ENCODE peak calls at places on chromosomes 12 and 14, in seven cellular contexts. S is astrocyte of the spinal cord; D is A549; Q is CD8-positive, alpha-beta T cell; G is AG04450; L is kidney epithelial cell; J is bronchial epithelial cell. T is an unnamed sample.

GRCh38 chr12:1540690-1541089 is 53.7 kb downstream of the FBXL14 start:
- DNase-seq in J (peak; percentile 95), D (no peak), Q (no peak), G (no peak), S (no peak), L (no peak), T (peak; percentile 77)

GRCh38 chr12:45612044-45612794 is 117.3 kb upstream of the ARID2 start:
- DNase-seq in G (no peak), D (no peak), Q (no peak), S (peak; percentile 20), L (no peak), J (peak; percentile 54), T (peak; percentile 31)

GRCh38 chr12:9756756-9757155 is 3.9 kb downstream of the CD69 start:
- DNase-seq in Q (no peak), J (no peak), L (no peak), D (no peak), G (no peak), S (no peak), T (no peak)

GRCh38 chr12:63977441-63977840 is 132.9 kb downstream of the SRGAP1 start:
- DNase-seq in J (no peak), D (no peak), S (no peak), L (no peak), Q (no peak), G (no peak), T (peak; percentile 51)

GRCh38 chr14:64795921-64796320 is 83.8 kb downstream of the SPTB start:
- DNase-seq in J (no peak), G (no peak), L (no peak), D (no peak), S (no peak), Q (no peak), T (no peak)

GRCh38 chr12:29350080-29350479 is 30.9 kb downstream of the ERGIC2 start:
- DNase-seq in D (no peak), J (peak; percentile 33), L (peak; percentile 2), Q (no peak), G (no peak), S (peak; percentile 39), T (peak; percentile 52)

GRCh38 chr14:32205984-32206383 is 2.9 kb upstream of the RNU6-8 start:
- DNase-seq in J (peak; percentile 26), D (no peak), S (no peak), Q (no peak), L (no peak), G (no peak), T (no peak)

GRCh38 chr12:87518508-87518907 is 510.7 kb downstream of the C12orf50 start:
- DNase-seq in L (no peak), D (no peak), Q (no peak), G (no peak), J (peak; percentile 69), S (peak; percentile 16), T (peak; percentile 24)

GRCh38 chr12:108254030-108254429 is 85.1 kb downstream of the CMKLR1 start:
- DNase-seq in G (no peak), J (no peak), L (no peak), S (no peak), Q (no peak), D (no peak), T (no peak)

GRCh38 chr14:75822522-75823288 is 159.1 kb downstream of the TGFB3 start:
- DNase-seq in D (no peak), Q (no peak), J (peak; percentile 71), G (peak; percentile 46), L (peak; percentile 53), S (peak; percentile 93), T (peak; percentile 88)

GRCh38 chr12:34396861-34397590 is 374.7 kb downstream of the ALG10 start:
- DNase-seq in S (no peak), Q (peak; percentile 25), G (no peak), L (no peak), D (no peak), J (no peak), T (no peak)

GRCh38 chr12:93573552-93574223 is 1.2 kb downstream of the SOCS2 start:
- DNase-seq in L (no peak), S (peak; percentile 40), D (no peak), Q (no peak), J (peak; percentile 66), G (no peak), T (peak; percentile 62)

GRCh38 chr12:52119398-52120254 is 40.1 kb downstream of the SMIM41 start:
- DNase-seq in G (no peak), L (no peak), J (peak; percentile 37), D (peak; percentile 55), S (peak; percentile 28), Q (no peak), T (peak; percentile 9)

GRCh38 chr12:52120951-52121847 is 41.7 kb downstream of the SMIM41 start:
- DNase-seq in D (no peak), L (no peak), G (no peak), S (no peak), J (no peak), Q (no peak), T (peak; percentile 25)

GRCh38 chr12:52125499-52125900 is 46.0 kb downstream of the SMIM41 start:
- DNase-seq in G (no peak), Q (peak; percentile 32), S (no peak), D (no peak), L (no peak), J (no peak), T (no peak)

GRCh38 chr12:52122904-52123303 is 43.4 kb downstream of the SMIM41 start:
- DNase-seq in L (no peak), J (no peak), D (peak; percentile 0), Q (no peak), S (no peak), G (no peak), T (no peak)

DNA sequence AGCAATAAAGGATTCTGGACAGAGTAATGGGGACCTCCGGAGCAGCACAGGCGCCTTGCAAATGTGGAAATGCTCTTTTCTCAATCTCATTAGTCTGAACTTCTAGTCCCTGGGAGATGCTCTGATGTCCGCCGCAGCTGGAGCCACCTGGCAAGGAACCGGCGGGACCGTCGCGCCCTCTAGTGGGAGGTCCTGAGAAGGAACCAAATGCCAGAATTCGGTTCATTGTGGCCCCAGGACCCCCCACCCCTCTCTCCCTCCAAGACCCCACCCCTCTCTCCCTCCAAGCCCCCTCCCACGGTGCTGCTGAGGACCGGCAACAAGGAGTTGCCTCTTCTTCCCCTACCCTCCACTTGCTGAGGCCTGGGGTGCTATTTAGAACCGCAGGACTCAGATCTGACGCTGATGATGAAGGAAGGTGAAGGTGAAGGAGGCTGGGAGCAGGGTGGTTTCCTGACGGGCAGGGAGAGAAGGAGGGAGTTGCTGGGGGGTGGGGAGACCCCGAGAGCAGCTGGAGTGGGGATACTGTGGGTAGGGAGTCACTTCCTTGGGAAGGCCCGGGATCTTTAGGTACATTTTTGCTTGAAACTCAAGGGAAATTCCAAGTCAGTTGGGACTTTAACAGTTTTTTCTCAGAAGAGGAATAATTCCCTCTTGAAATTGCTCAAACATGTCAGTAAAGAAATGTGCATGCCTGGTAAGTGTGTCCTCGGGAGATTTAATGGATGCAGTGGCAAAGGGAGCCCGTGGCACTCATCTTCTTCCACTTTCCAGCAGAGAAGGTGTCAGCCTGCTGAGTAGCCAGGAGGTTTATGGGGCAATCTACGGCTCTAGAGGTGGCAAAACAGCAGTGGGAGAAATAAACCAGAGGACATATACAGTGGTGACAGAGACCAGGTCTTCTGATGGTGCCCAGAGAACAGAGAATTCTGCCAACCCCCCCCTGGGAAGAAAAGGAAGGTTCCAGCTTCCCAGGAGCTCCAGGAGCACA is 42.6 kb downstream of the SMIM41 start:
- DNase-seq in G (peak; percentile 15), S (peak; percentile 42), L (no peak), Q (peak; percentile 67), D (peak; percentile 68), J (no peak), T (peak; percentile 50)
- H3K4me3 ChIP-seq in G (no peak overlapping the region), S (no peak overlapping the region), L (no peak overlapping the region), Q (no peak overlapping the region), D (no peak overlapping the region), J (no peak overlapping the region), T (no peak overlapping the region)

DNA sequence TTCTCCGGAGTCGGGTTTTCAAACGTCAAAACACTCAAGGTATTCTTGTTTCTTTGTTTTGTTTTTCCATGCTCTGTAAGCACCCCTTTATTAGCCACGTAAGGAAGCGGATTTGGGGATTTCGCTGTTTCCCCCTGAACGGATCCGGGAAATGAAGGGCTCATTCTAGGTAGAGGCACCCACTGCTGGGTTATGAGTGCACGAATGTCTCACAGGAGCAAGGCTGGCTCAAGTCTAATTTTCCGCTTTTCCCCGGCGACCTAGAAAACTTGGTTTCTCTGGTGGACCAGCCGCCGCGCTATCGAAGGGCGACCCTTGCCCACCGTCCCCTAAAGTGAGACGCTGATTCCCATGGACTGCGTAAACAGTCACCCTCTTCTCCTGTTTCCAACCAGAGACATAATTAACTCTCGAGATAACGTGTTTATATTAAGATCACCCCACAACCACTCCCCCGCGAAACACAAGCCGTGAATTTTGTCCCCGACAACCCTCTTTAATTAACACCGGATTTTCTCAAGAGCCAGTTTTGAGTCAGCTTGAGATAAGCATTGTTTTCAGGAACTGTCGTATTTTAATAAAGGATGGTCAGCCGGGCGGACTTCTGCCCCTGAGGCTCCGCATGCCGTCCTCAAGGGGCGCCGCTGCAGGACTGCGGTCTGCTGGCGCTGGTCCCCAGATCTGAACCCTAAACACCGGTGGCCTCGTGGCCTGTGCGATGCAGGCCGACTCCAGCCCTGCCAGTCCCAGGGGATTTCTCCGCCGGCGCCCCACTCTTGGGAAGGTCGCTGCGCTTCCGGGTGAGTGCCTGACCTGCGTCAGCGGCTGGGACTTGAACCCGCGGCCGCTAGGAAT is 523 bp upstream of the ABCC9 start:
- DNase-seq in Q (no peak), J (peak; percentile 21), L (no peak), S (peak; percentile 39), G (no peak), D (no peak), T (peak; percentile 69)
- TF ChIP-seq CTCF in Q (no peak), J (peak; percentile 51), L (peak; percentile 54), S (peak; percentile 51), G (peak; percentile 62), D (no peak), T (peak; percentile 54)

DNA sequence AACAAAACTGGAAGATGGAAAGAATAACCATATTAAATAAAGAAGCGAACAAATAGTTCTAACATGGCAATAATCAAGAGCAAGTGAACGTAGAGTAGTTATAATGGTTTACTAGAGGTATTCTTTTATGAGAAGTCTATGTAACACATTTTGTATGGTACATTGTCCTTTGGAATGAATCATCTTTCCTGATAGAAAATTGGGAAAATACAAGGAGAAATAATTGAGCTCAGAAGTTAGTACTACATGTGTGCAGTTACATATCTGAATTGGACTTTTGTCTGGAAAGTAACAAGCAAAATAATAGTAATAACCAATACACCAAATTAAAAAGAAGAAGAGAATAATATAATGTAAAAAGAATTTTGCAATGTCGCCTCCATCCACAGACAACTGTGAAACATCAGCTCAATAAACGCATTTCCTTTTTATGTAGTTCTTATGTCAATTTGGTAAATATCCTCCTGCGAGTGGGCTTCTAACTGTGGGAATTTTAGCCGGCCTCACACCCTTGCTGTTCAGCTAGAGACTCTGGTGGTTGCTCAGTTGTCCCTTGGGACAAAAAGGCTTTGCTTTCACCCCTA is 943 bp upstream of the TUBA1A start:
- DNase-seq in G (no peak), J (no peak), Q (no peak), L (no peak), S (peak; percentile 19), D (no peak), T (no peak)
- H3K4me3 ChIP-seq in G (peak overlapping the region; percentile 50), J (no peak overlapping the region), Q (no peak overlapping the region), L (peak overlapping the region; percentile 86), S (peak overlapping the region; percentile 99), D (peak overlapping the region; percentile 89), T (peak overlapping the region; percentile 79)

DNA sequence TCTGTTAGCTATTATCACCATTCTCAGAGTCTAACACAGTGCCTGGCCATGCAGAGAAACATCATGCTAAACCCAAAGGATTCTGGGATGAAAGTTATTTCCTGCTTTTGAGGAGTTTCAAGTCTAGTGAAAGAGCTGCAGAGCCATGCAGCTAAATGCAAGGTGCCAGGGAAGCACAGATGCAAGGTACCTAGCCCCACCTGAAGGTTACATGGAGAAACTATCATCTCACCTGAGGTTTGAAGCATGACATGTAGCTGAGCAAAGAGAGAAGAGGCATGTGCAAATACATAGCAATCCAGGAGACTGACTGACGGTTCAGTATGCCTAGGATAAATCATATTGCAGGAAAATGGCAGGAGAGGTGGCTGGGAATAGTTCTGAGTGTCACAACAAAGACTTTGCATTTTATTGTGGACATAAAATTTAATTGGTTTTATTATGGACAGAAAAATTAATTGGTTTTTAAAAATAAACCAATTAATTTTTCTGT is 170.4 kb downstream of the PRKD1 start:
- DNase-seq in L (no peak), G (no peak), J (no peak), D (no peak), S (no peak), Q (no peak), T (no peak)
- TF ChIP-seq CTCF in L (no peak), G (no peak), J (no peak), D (no peak), S (no peak), Q (no peak), T (no peak)